ENCODE peak calls at places on chromosomes 16 and 17, in ten cellular contexts. P is pons; J is stimulated activated CD4-positive, alpha-beta T cell treated with anti-CD3 and anti-CD28 coated beads, Interleukin-1b, Interleukin-23, amount 100 ng/mL, for 24 hours; K is hippocampal formation; D is caudate nucleus; O is NCI-H1092; W is stimulated activated CD8-positive, alpha-beta memory T cell treated with anti-CD3 and anti-CD28 coated beads, Interleukin-15, amount 100 ng/mL, for 24 hours; S is Kasumi-1; F is NCI-H510A treated with DMSO at 0.1 percent for 48 hours; G is EH. Q is an unnamed sample.

GRCh38 chr17:77352996-77353395 is 212.2 kb downstream of the SEC14L1 start:
- DNase-seq in P (no peak), J (no peak), K (no peak), D (no peak), O (no peak), W (no peak), S (no peak), F (no peak), G (no peak), Q (no peak)

GRCh38 chr17:16449121-16449570 is 33.8 kb downstream of the TRPV2 start:
- DNase-seq in P (no peak), J (no peak), K (no peak), D (no peak), O (no peak), W (no peak), S (no peak), F (no peak), G (peak; percentile 44), Q (no peak)

GRCh38 chr17:17527534-17527933 is 31.3 kb upstream of the RASD1 start:
- DNase-seq in P (no peak), J (no peak), K (no peak), D (no peak), O (no peak), W (no peak), S (no peak), F (no peak), G (no peak), Q (no peak)

GRCh38 chr16:88500255-88500661 is 47.2 kb downstream of the ZFPM1 start:
- DNase-seq in P (no peak), J (no peak), K (no peak), D (no peak), O (no peak), W (no peak), S (no peak), F (no peak), G (no peak), Q (no peak)

GRCh38 chr17:19508327-19508867 is 25.3 kb upstream of the SLC47A1 start:
- DNase-seq in P (peak; percentile 37), J (no peak), K (no peak), D (no peak), O (peak; percentile 32), W (peak; percentile 6), S (peak; percentile 23), F (peak; percentile 66), G (no peak), Q (no peak)

GRCh38 chr16:78179666-78180065 is 80.2 kb downstream of the WWOX start:
- DNase-seq in P (no peak), J (no peak), K (no peak), D (no peak), O (no peak), W (no peak), S (no peak), F (peak; percentile 66), G (no peak), Q (no peak)

GRCh38 chr16:87350681-87351319 is 32.8 kb downstream of the FBXO31 start:
- DNase-seq in P (no peak), J (no peak), K (peak; percentile 56), D (no peak), O (no peak), W (no peak), S (no peak), F (no peak), G (peak; percentile 82), Q (no peak)

GRCh38 chr17:57432507-57433277 is 176.4 kb downstream of the MSI2 start:
- DNase-seq in P (no peak), J (no peak), K (no peak), D (no peak), O (no peak), W (no peak), S (no peak), F (no peak), G (no peak), Q (no peak)

GRCh38 chr17:61687769-61688168 is 96.8 kb upstream of the NACA2 start:
- DNase-seq in P (no peak), J (no peak), K (no peak), D (no peak), O (no peak), W (no peak), S (no peak), F (no peak), G (no peak), Q (no peak)

GRCh38 chr16:83233153-83233552 is 574.6 kb upstream of the HSBP1 start:
- DNase-seq in P (no peak), J (no peak), K (no peak), D (no peak), O (no peak), W (no peak), S (no peak), F (no peak), G (peak; percentile 23), Q (no peak)

GRCh38 chr17:19311421-19312215 is 50.9 kb downstream of the B9D1 start:
- DNase-seq in P (peak; percentile 25), J (no peak), K (no peak), D (no peak), O (no peak), W (no peak), S (no peak), F (no peak), G (peak; percentile 66), Q (no peak)

GRCh38 chr17:81665205-81666091 is 957 bp downstream of the OXLD1 start:
- DNase-seq in P (no peak), J (no peak), K (no peak), D (no peak), O (no peak), W (no peak), S (peak; percentile 47), F (peak; percentile 66), G (peak; percentile 23), Q (peak; percentile 32)

Q was measured in omental fat pad.